ENCODE peak calls at places on chromosome X, in nine cellular contexts. S, K, U, F, R, L, B, M and V are unnamed samples.

GRCh38 chrX:115491766-115492165 is 69.2 kb upstream of the PLS3 start:
- DNase-seq in L (no peak), F (peak; percentile 36), S (no peak), R (no peak), M (no peak), U (no peak), B (no peak), K (no peak), V (no peak)

GRCh38 chrX:103927030-103927429 is 35.4 kb upstream of the TMSB15B start:
- DNase-seq in S (no peak), U (no peak), M (no peak), B (no peak), K (no peak), F (no peak), R (no peak), L (no peak), V (no peak)

GRCh38 chrX:41877167-41877566 is 46.2 kb downstream of the CASK start:
- DNase-seq in U (no peak), K (no peak), R (no peak), L (no peak), F (no peak), M (no peak), S (no peak), B (no peak), V (no peak)

GRCh38 chrX:30283456-30284200 is 25.6 kb downstream of the NR0B1 start:
- DNase-seq in F (peak; percentile 85), M (no peak), S (no peak), B (no peak), K (no peak), U (peak; percentile 70), R (no peak), L (no peak), V (no peak)

GRCh38 chrX:138691186-138691585 is 20.3 kb downstream of the FGF13 start:
- DNase-seq in L (no peak), K (no peak), M (no peak), R (no peak), B (no peak), S (no peak), F (no peak), U (no peak), V (no peak)

GRCh38 chrX:10189317-10190268 is 32.8 kb downstream of the CLCN4 start:
- DNase-seq in K (peak; percentile 59), U (peak; percentile 71), F (peak; percentile 69), L (peak; percentile 89), S (peak; percentile 10), R (peak; percentile 87), M (peak; percentile 69), B (peak; percentile 68), V (no peak)

GRCh38 chrX:41452972-41453371 is 5.8 kb downstream of the NYX start:
- DNase-seq in K (no peak), U (peak; percentile 14), S (no peak), M (no peak), B (no peak), R (no peak), F (peak; percentile 47), L (no peak), V (no peak)

GRCh38 chrX:11665144-11666040 is at the start of gene ARHGAP6:
- DNase-seq in S (no peak), K (no peak), R (peak; percentile 90), F (peak; percentile 82), U (peak; percentile 68), L (peak; percentile 92), B (peak; percentile 71), M (peak; percentile 16), V (no peak)

GRCh38 chrX:102580891-102581290 is 18.4 kb upstream of the ARMCX5 start:
- DNase-seq in M (no peak), R (no peak), S (no peak), L (no peak), B (no peak), U (no peak), F (no peak), K (no peak), V (no peak)

GRCh38 chrX:57929373-57929772 is 19.1 kb upstream of the ZXDA start:
- DNase-seq in K (no peak), F (peak; percentile 49), B (no peak), S (no peak), L (no peak), U (peak; percentile 8), M (no peak), R (peak; percentile 69), V (no peak)

GRCh38 chrX:118773782-118774181 is 46.4 kb downstream of the IL13RA1 start:
- DNase-seq in B (no peak), S (no peak), L (no peak), U (no peak), K (no peak), F (no peak), R (no peak), M (no peak), V (no peak)